ENCODE peak calls at places on chromosomes 16 and 17, in four cellular contexts. D is GM10248; W is CD4-positive, alpha-beta T cell; P is progenitor cell of endocrine pancreas. A is an unnamed sample.

GRCh38 chr16:84416407-84417321 is 48.3 kb downstream of the ATP2C2 start:
- DNase-seq in D (no peak), W (no peak), P (no peak), A (no peak)

GRCh38 chr17:80833952-80834895 is 157.4 kb upstream of the CHMP6 start:
- DNase-seq in D (no peak), W (no peak), P (no peak), A (no peak)

GRCh38 chr17:44071772-44072171 is 1.2 kb downstream of the G6PC3 start:
- DNase-seq in D (no peak), W (no peak), P (no peak), A (no peak)

GRCh38 chr16:50744911-50745310 is 3.0 kb downstream of the CYLD start:
- DNase-seq in D (no peak), W (no peak), P (no peak), A (peak)

GRCh38 chr17:61452301-61453290 is at the start of gene TBX4:
- DNase-seq in D (no peak), W (no peak), P (no peak), A (no peak)

GRCh38 chr17:13587487-13588338 is 14.0 kb downstream of the HS3ST3A1 start:
- DNase-seq in D (no peak), W (no peak), P (no peak), A (no peak)

GRCh38 chr17:58330997-58331814 is 2.6 kb upstream of the TSPOAP1 start:
- DNase-seq in D (no peak), W (peak), P (no peak), A (peak)

GRCh38 chr17:77325826-77326581 is 185.2 kb downstream of the SEC14L1 start:
- DNase-seq in D (no peak), W (no peak), P (no peak), A (peak)

GRCh38 chr17:35793257-35793656 is 2.2 kb downstream of the MMP28 start:
- DNase-seq in D (no peak), W (no peak), P (no peak), A (no peak)

GRCh38 chr17:39485555-39485954 is 24.3 kb downstream of the CDK12 start:
- DNase-seq in D (no peak), W (no peak), P (no peak), A (no peak)

GRCh38 chr17:72456026-72456569 is 335.3 kb downstream of the SOX9 start:
- DNase-seq in D (no peak), W (no peak), P (no peak), A (no peak)

GRCh38 chr16:11354733-11355574 is 9.7 kb downstream of the RMI2 start:
- DNase-seq in D (peak), W (peak), P (no peak), A (peak)

GRCh38 chr17:76479515-76480048 is 12.2 kb downstream of the AANAT start:
- DNase-seq in D (no peak), W (no peak), P (no peak), A (no peak)

GRCh38 chr16:84790291-84790690 is 29.5 kb upstream of the CRISPLD2 start:
- DNase-seq in D (no peak), W (no peak), P (no peak), A (no peak)

GRCh38 chr17:54968954-54969400 is 412 bp downstream of the STXBP4 start:
- DNase-seq in D (no peak), W (no peak), P (peak), A (peak)

GRCh38 chr17:39635614-39636176 is 1.2 kb upstream of the STARD3 start:
- DNase-seq in D (no peak), W (no peak), P (no peak), A (no peak)

GRCh38 chr16:8853611-8854010 is 15.2 kb downstream of the CARHSP1 start:
- DNase-seq in D (no peak), W (no peak), P (no peak), A (peak)

GRCh38 chr17:48024149-48025039 is 13.2 kb downstream of the COPZ2 start:
- DNase-seq in D (no peak), W (peak), P (no peak), A (peak)

GRCh38 chr17:77453613-77454559 is 313.1 kb downstream of the SEC14L1 start:
- DNase-seq in D (peak), W (no peak), P (no peak), A (peak)

GRCh38 chr17:76968707-76969597 is 100.7 kb downstream of the MGAT5B start:
- DNase-seq in D (no peak), W (peak), P (peak), A (peak)

GRCh38 chr17:41710472-41711090 is 1.6 kb upstream of the GAST start:
- DNase-seq in D (no peak), W (no peak), P (no peak), A (peak)

GRCh38 chr17:36641331-36641876 is 40.0 kb downstream of the MRM1 start:
- DNase-seq in D (no peak), W (no peak), P (no peak), A (no peak)

GRCh38 chr17:73311428-73311780 is 397 bp downstream of the CDC42EP4 start:
- DNase-seq in D (no peak), W (peak), P (peak), A (no peak)

GRCh38 chr17:7007143-7007542 is 5.3 kb upstream of the RNASEK start:
- DNase-seq in D (no peak), W (no peak), P (no peak), A (peak)

GRCh38 chr17:50923611-50924010 is 57.5 kb upstream of the TOB1 start:
- DNase-seq in D (no peak), W (no peak), P (no peak), A (no peak)

GRCh38 chr16:79618041-79618711 is 17.6 kb upstream of the MAF start:
- DNase-seq in D (no peak), W (no peak), P (no peak), A (peak)

GRCh38 chr16:17270683-17271109 is 200.1 kb downstream of the XYLT1 start:
- DNase-seq in D (no peak), W (no peak), P (no peak), A (no peak)
- TF ChIP-seq CTCF in D (no peak), W (no peak), P (no peak), A (no peak)

GRCh38 chr16:70152578-70153302 is 20.8 kb upstream of the CLEC18C start:
- DNase-seq in D (peak), W (no peak), P (no peak), A (no peak)
- TF ChIP-seq CTCF in D (no peak), W (no peak), P (no peak), A (no peak)

GRCh38 chr17:27858621-27859305 is 34.4 kb downstream of the LYRM9 start:
- DNase-seq in D (no peak), W (no peak), P (no peak), A (no peak)
- TF ChIP-seq CTCF in D (no peak), W (no peak), P (no peak), A (no peak)

DNA sequence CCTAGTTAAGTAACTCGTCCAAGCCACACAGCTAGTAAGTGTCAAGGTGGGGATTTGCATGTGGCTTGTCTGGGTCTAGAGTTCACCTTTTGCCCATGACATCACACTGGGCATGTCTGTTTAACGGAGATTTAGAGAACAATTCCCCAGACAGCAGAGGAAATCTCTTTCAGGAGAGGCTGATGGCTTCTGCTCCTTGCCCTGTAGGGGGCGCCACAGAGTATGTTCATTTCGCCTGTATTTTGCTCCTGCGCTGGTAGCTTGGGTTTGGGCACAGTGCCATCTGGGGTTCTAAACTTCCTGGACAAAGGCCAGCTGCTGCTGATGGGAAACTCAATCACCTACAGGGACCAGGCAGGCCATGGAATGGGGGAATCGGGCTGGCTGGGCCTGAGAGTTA is 20.4 kb downstream of the OTOA start:
- DNase-seq in D (peak), W (peak), P (no peak), A (peak)
- TF ChIP-seq CTCF in D (peak), W (peak), P (peak), A (peak)

GRCh38 chr17:34584805-34585416 is 5.5 kb downstream of the TMEM132E start:
- DNase-seq in D (no peak), W (no peak), P (no peak), A (no peak)
- TF ChIP-seq CTCF in D (no peak), W (no peak), P (no peak), A (no peak)

GRCh38 chr16:47920709-47921108 is 235.1 kb downstream of the ABCC12 start:
- DNase-seq in D (no peak), W (no peak), P (no peak), A (no peak)
- TF ChIP-seq CTCF in D (no peak), W (no peak), P (no peak), A (no peak)

A was measured in activated CD8-positive, alpha-beta T cell treated with anti-CD3 and anti-CD28 coated beads for 36 hours.